ENCODE peak calls at places on chromosome 18, in seven cellular contexts. O is heart left ventricle, T is esophagus muscularis mucosa, I is kidney, L is right lobe of liver, C is tibial nerve, V is Peyer's patch. E is an unnamed sample.

GRCh38 chr18:12686100-12686499 is 16.4 kb downstream of the CEP76 start:
- DNase-seq in O (no peak), T (no peak), I (no peak), L (no peak), C (no peak), V (no peak), E (no peak)

GRCh38 chr18:79317718-79318117 is 78.0 kb upstream of the NFATC1 start:
- DNase-seq in O (no peak), T (no peak), I (no peak), L (no peak), C (no peak), V (no peak), E (no peak)

GRCh38 chr18:79572848-79573451 is 106.7 kb upstream of the CTDP1 start:
- DNase-seq in O (peak), T (no peak), I (peak), L (peak), C (no peak), V (no peak), E (no peak)

GRCh38 chr18:12580630-12581342 is 77.1 kb downstream of the SPIRE1 start:
- DNase-seq in O (no peak), T (no peak), I (no peak), L (no peak), C (no peak), V (no peak), E (no peak)

GRCh38 chr18:78826631-78827030 is 153.0 kb upstream of the SALL3 start:
- DNase-seq in O (no peak), T (no peak), I (no peak), L (no peak), C (no peak), V (no peak), E (no peak)

GRCh38 chr18:70371908-70372307 is 83.1 kb downstream of the SOCS6 start:
- DNase-seq in O (no peak), T (no peak), I (no peak), L (no peak), C (no peak), V (no peak), E (no peak)

GRCh38 chr18:7452331-7452730 is 114.8 kb upstream of the PTPRM start:
- DNase-seq in O (no peak), T (no peak), I (no peak), L (no peak), C (no peak), V (no peak), E (no peak)

GRCh38 chr18:59056706-59057492 is 82.8 kb upstream of the SEC11C start:
- DNase-seq in O (peak), T (no peak), I (peak), L (peak), C (peak), V (peak), E (peak)

GRCh38 chr18:41416044-41416443 is 539.0 kb upstream of the PIK3C3 start:
- DNase-seq in O (no peak), T (no peak), I (no peak), L (no peak), C (no peak), V (no peak), E (no peak)

GRCh38 chr18:27901424-27902226 is 275.3 kb downstream of the CDH2 start:
- DNase-seq in O (no peak), T (no peak), I (no peak), L (no peak), C (no peak), V (no peak), E (no peak)

GRCh38 chr18:68263481-68263880 is 451.4 kb downstream of the TMX3 start:
- DNase-seq in O (no peak), T (no peak), I (no peak), L (no peak), C (no peak), V (no peak), E (no peak)

GRCh38 chr18:79518028-79518682 is 122.4 kb downstream of the NFATC1 start:
- DNase-seq in O (no peak), T (no peak), I (peak), L (peak), C (no peak), V (peak), E (no peak)

GRCh38 chr18:7626922-7627440 is 59.9 kb downstream of the PTPRM start:
- DNase-seq in O (no peak), T (peak), I (no peak), L (no peak), C (peak), V (no peak), E (no peak)

GRCh38 chr18:79117380-79117779 is 48.2 kb downstream of the ATP9B start:
- DNase-seq in O (no peak), T (no peak), I (no peak), L (no peak), C (no peak), V (no peak), E (no peak)

GRCh38 chr18:50079571-50080295 is 115.2 kb downstream of the MYO5B start:
- DNase-seq in O (peak), T (no peak), I (no peak), L (peak), C (no peak), V (no peak), E (peak)

GRCh38 chr18:59353079-59353680 is 5.9 kb downstream of the LMAN1 start:
- DNase-seq in O (no peak), T (no peak), I (no peak), L (no peak), C (no peak), V (no peak), E (no peak)

GRCh38 chr18:59902180-59902992 is 2.6 kb downstream of the PMAIP1 start:
- DNase-seq in O (no peak), T (no peak), I (no peak), L (no peak), C (no peak), V (no peak), E (no peak)

GRCh38 chr18:23239885-23240608 is 104.8 kb downstream of the CABLES1 start:
- DNase-seq in O (no peak), T (no peak), I (no peak), L (no peak), C (no peak), V (no peak), E (no peak)

GRCh38 chr18:23239350-23239692 is 104.0 kb downstream of the CABLES1 start:
- DNase-seq in O (no peak), T (no peak), I (no peak), L (no peak), C (no peak), V (no peak), E (no peak)

GRCh38 chr18:23238152-23238531 is 102.9 kb downstream of the CABLES1 start:
- DNase-seq in O (peak), T (no peak), I (no peak), L (peak), C (peak), V (no peak), E (no peak)

GRCh38 chr18:23237524-23238151 is 102.4 kb downstream of the CABLES1 start:
- DNase-seq in O (peak), T (no peak), I (peak), L (peak), C (no peak), V (peak), E (peak)

GRCh38 chr18:23238651-23239349 is 103.5 kb downstream of the CABLES1 start:
- DNase-seq in O (no peak), T (no peak), I (no peak), L (no peak), C (no peak), V (no peak), E (no peak)
- H3K27ac ChIP-seq in O (peak), T (peak), I (peak), L (peak), C (no peak), V (no peak), E (peak)

GRCh38 chr18:76803814-76804213 is 18.5 kb upstream of the ZNF236 start:
- DNase-seq in O (peak), T (peak), I (no peak), L (peak), C (peak), V (peak), E (peak)

GRCh38 chr18:76805221-76805620 is 17.1 kb upstream of the ZNF236 start:
- DNase-seq in O (no peak), T (no peak), I (no peak), L (no peak), C (no peak), V (no peak), E (no peak)

GRCh38 chr18:76803413-76803812 is 18.9 kb upstream of the ZNF236 start:
- DNase-seq in O (no peak), T (no peak), I (no peak), L (no peak), C (no peak), V (no peak), E (no peak)

GRCh38 chr18:76806301-76806700 is 16.1 kb upstream of the ZNF236 start:
- DNase-seq in O (no peak), T (no peak), I (no peak), L (no peak), C (no peak), V (no peak), E (no peak)

DNA sequence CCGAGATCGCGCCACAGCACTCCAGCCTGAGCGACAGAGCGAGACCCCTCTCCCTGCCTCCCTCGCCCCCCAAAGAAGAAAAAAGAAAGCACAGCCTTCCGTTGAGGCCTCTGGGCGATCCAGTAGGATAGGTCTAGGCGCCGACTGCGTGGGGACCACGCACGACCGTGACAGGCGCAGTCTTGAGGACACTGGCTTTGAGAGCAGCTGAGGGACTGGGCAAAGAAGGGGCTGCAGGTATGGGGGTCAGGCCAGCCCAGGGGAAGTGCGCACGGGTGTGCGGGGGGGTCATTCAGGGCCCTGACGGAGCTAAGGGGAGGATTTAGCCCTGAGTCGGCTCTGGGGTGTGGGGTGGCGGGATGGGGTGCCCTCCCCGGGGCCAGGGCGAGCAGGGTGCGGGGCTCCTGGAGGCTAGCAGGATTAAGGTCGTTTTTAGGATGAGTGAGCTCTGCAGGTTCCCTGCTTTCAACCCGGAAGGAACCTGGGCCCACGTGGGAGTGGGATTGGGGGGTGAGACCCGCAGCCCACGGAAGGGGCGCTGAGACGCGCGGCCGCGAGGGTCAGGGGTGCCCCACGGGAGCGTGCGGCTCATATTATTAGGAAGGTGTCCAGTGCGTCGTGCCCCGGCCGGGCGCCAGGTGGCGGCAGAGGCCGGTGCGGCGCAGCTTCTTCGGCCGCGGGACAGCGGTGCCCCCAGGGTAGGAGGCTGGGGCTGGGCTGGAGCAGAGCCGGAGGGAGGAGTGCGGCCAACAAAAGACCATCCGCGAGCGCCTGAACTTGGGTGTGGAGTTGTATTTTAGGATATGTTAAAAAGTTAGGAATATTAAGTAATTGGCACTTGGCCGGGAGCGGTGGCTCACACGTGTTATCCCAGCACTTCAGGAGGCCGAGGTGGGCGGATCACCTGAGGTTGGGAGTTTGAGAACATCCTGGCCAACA is 20.5 kb upstream of the ZNF236 start:
- DNase-seq in O (peak), T (no peak), I (peak), L (peak), C (peak), V (peak), E (no peak)
- H3K27ac ChIP-seq in O (no peak), T (no peak), I (no peak), L (no peak), C (no peak), V (no peak), E (no peak)

DNA sequence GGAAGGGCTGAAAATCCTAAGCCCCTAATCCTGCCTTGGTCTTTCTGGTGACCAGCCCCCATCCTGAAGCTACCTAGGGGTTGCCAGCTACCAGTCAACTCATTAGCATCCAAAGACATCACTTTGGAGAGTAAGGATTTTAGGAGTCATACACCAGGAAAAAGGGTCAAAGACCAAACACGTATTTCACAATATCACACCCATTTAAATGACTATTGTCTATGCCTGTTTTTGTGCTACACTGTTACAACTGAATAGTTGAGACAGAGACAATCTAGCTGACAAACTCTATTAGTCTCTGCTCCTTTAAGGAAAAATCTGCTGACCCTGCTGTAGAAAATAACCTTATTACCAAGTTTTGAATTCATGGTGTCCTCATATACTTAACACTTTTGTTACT is 21.0 kb upstream of the RBBP8 start:
- DNase-seq in O (no peak), T (no peak), I (no peak), L (no peak), C (no peak), V (no peak), E (no peak)
- H3K27ac ChIP-seq in O (no peak), T (no peak), I (no peak), L (no peak), C (no peak), V (no peak), E (no peak)

DNA sequence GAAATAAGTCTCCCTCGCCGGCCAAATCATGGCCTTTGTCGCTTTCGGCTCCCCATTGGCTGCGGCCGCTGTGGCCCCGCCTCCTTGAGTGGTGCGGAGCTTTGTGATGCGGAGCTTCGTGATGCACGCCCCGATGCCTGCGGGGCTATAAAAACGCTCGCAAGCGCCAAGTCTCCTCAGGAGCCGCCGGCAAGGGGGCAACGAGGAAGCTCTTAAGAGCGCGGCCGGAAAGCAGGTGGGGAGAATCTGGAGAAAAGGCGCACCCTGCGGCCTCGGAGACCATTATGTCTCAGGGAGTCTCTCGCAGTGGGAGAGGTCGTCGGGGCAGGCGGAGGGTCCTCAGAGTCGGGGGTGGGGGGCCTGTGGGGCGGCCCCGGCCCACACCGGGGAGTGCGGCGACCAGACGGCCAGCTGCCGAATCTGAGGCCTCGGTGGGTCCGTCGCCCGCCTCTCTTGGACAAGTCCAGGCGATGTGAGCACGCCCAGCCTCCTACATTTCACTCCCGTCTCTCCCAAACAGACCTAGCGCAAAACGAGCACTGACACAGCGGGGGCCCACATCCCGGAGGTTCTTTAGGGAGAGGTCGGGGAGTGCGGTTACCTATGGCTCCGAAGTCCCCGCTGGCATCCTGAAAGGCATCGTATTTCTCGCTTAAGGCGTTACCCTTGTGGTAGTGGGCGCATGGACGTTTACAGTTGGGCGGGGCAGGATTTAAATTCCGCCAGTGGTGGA is at the start of gene CABYR:
- DNase-seq in O (peak), T (peak), I (peak), L (peak), C (peak), V (peak), E (peak)
- H3K27ac ChIP-seq in O (peak), T (peak), I (no peak), L (no peak), C (no peak), V (peak), E (peak)

E was measured in caudate nucleus.